ENCODE peak calls at places on chromosomes 12 and 14, in ten cellular contexts. Z, C, D, K, H, O, Y, G, U and Q are unnamed samples.

GRCh38 chr12:85036241-85036707 is at the start of the genes LRRIQ1 and TSPAN19:
- DNase-seq in C (no peak), H (peak; percentile 95), G (peak; percentile 54), D (peak; percentile 2), K (peak; percentile 82), Z (no peak), O (peak; percentile 52), U (peak; percentile 85), Y (peak; percentile 93), Q (peak; percentile 36)

GRCh38 chr12:1972856-1973317 is 31.4 kb downstream of the DCP1B start:
- DNase-seq in G (no peak), K (no peak), O (no peak), U (no peak), D (no peak), H (no peak), C (no peak), Y (no peak), Z (no peak), Q (no peak)

GRCh38 chr12:88057994-88058718 is 29.0 kb upstream of the C12orf50 start:
- DNase-seq in Y (no peak), O (no peak), C (no peak), G (no peak), K (no peak), H (no peak), Z (no peak), D (no peak), U (no peak), Q (no peak)

GRCh38 chr14:58978336-58978735 is 210.1 kb upstream of the DAAM1 start:
- DNase-seq in K (no peak), Z (no peak), D (no peak), G (no peak), U (no peak), Y (no peak), H (no peak), O (no peak), C (no peak), Q (no peak)

GRCh38 chr14:36676236-36676635 is 14.6 kb downstream of the PAX9 start:
- DNase-seq in U (no peak), Y (peak; percentile 44), C (no peak), O (no peak), D (no peak), Z (no peak), G (no peak), H (peak; percentile 61), K (no peak), Q (no peak)

GRCh38 chr14:87108726-87109125 is 884.3 kb downstream of the GALC start:
- DNase-seq in C (no peak), Z (no peak), H (no peak), Y (no peak), O (no peak), G (no peak), U (no peak), D (no peak), K (no peak), Q (no peak)

GRCh38 chr14:42687421-42687820 is 1080.7 kb downstream of the LRFN5 start:
- DNase-seq in C (no peak), D (no peak), U (no peak), H (no peak), G (no peak), O (no peak), Y (peak; percentile 7), Z (no peak), K (no peak), Q (no peak)

GRCh38 chr12:3973269-3973884 is 100.2 kb upstream of the PARP11 start:
- DNase-seq in U (no peak), K (no peak), C (no peak), G (no peak), D (no peak), Y (no peak), Z (no peak), H (no peak), O (no peak), Q (no peak)

GRCh38 chr12:93886533-93887511 is 209.6 kb downstream of the CRADD start:
- DNase-seq in H (no peak), D (no peak), U (no peak), K (no peak), G (no peak), O (no peak), Z (no peak), Y (no peak), C (no peak), Q (no peak)

GRCh38 chr12:94504386-94504785 is 44.7 kb upstream of the CEP83 start:
- DNase-seq in G (no peak), C (no peak), Y (no peak), D (no peak), Z (no peak), U (no peak), K (no peak), H (no peak), O (no peak), Q (no peak)

GRCh38 chr14:58677525-58677924 is 39.8 kb downstream of the DACT1 start:
- DNase-seq in H (no peak), D (no peak), O (no peak), Y (no peak), U (no peak), K (no peak), G (no peak), Z (no peak), C (no peak), Q (no peak)

GRCh38 chr12:45518516-45519235 is 210.8 kb upstream of the ARID2 start:
- DNase-seq in C (peak; percentile 2), H (no peak), D (peak; percentile 21), G (no peak), K (no peak), Y (no peak), O (no peak), U (peak; percentile 53), Z (no peak), Q (no peak)

GRCh38 chr12:105922670-105923102 is 216.1 kb downstream of the NUAK1 start:
- DNase-seq in G (no peak), H (no peak), U (no peak), C (no peak), K (peak; percentile 27), Y (no peak), O (no peak), D (no peak), Z (no peak), Q (peak; percentile 40)

GRCh38 chr14:74882103-74882920 is 596 bp downstream of the DLST start:
- DNase-seq in U (peak; percentile 42), Z (peak; percentile 42), D (peak; percentile 51), Y (no peak), C (peak; percentile 22), O (no peak), G (peak; percentile 78), K (no peak), H (no peak), Q (peak; percentile 33)

GRCh38 chr14:38042356-38042755 is 165.3 kb upstream of the SSTR1 start:
- DNase-seq in Y (peak; percentile 18), G (no peak), Z (no peak), C (no peak), K (no peak), O (no peak), U (no peak), D (no peak), H (no peak), Q (no peak)

GRCh38 chr12:131223791-131224567 is 270.3 kb downstream of the ADGRD1 start:
- DNase-seq in Y (peak; percentile 82), U (peak; percentile 36), K (no peak), Z (no peak), C (no peak), H (no peak), D (no peak), G (peak; percentile 28), O (no peak), Q (no peak)

GRCh38 chr14:52356025-52356424 is 41.9 kb downstream of the PTGER2 start:
- DNase-seq in D (no peak), C (no peak), U (no peak), Y (no peak), G (no peak), Z (no peak), H (no peak), K (no peak), O (no peak), Q (no peak)

GRCh38 chr12:45655186-45655585 is 74.3 kb upstream of the ARID2 start:
- DNase-seq in C (peak; percentile 9), Z (no peak), H (no peak), O (no peak), Y (peak; percentile 45), K (no peak), D (peak; percentile 60), G (no peak), U (no peak), Q (no peak)

GRCh38 chr14:77059276-77059934 is 30.9 kb upstream of the IRF2BPL start:
- DNase-seq in D (peak; percentile 44), G (peak; percentile 75), U (peak; percentile 80), O (peak; percentile 64), Z (no peak), K (no peak), H (no peak), Y (peak; percentile 74), C (no peak), Q (peak; percentile 48)

GRCh38 chr12:6069452-6070093 is 54.9 kb downstream of the VWF start:
- DNase-seq in D (no peak), C (no peak), Y (no peak), O (no peak), G (no peak), Z (no peak), U (no peak), K (no peak), H (no peak), Q (no peak)

GRCh38 chr14:24184104-24184970 is 4.3 kb downstream of the IPO4 start:
- DNase-seq in Y (no peak), D (no peak), U (no peak), O (no peak), G (peak; percentile 50), H (no peak), K (no peak), C (no peak), Z (no peak), Q (no peak)

GRCh38 chr12:26648584-26648983 is 184.4 kb downstream of the ITPR2 start:
- DNase-seq in K (no peak), U (peak; percentile 18), Y (peak; percentile 16), D (no peak), H (no peak), G (no peak), Z (no peak), O (no peak), C (no peak), Q (no peak)

GRCh38 chr12:28050606-28051005 is 78.1 kb upstream of the PTHLH start:
- DNase-seq in K (no peak), H (no peak), C (no peak), U (no peak), Z (no peak), O (no peak), Y (no peak), D (no peak), G (no peak), Q (no peak)

GRCh38 chr14:106518054-106518943 is 991.9 kb downstream of the TMEM121 start:
- DNase-seq in G (peak; percentile 55), D (peak; percentile 91), C (peak; percentile 61), H (no peak), K (peak; percentile 11), Z (peak; percentile 83), O (no peak), Y (no peak), U (peak; percentile 20), Q (no peak)

GRCh38 chr12:58443273-58443980 is 476.9 kb downstream of the LRIG3 start:
- DNase-seq in K (no peak), D (no peak), Y (peak; percentile 59), U (peak; percentile 48), C (no peak), O (no peak), H (no peak), G (no peak), Z (no peak), Q (no peak)

GRCh38 chr14:76386922-76387782 is 11.2 kb downstream of the ESRRB start:
- DNase-seq in K (peak; percentile 60), U (peak; percentile 84), G (peak; percentile 70), D (peak; percentile 47), C (peak; percentile 35), H (peak; percentile 86), O (peak; percentile 87), Z (peak; percentile 45), Y (peak; percentile 91), Q (peak; percentile 56)

GRCh38 chr14:65788876-65789859 is 376.6 kb downstream of the FUT8 start:
- DNase-seq in C (no peak), Y (no peak), D (no peak), H (no peak), U (no peak), Z (no peak), O (no peak), K (no peak), G (no peak), Q (no peak)

GRCh38 chr12:89108265-89108664 is 244.0 kb downstream of the DUSP6 start:
- DNase-seq in U (no peak), Y (no peak), C (no peak), O (no peak), D (no peak), G (no peak), H (no peak), K (no peak), Z (no peak), Q (no peak)